ENCODE peak calls at places on chromosomes 5 and 9, in six cellular contexts. W is aorta; G is IMR-90; K is naive thymus-derived CD4-positive, alpha-beta T cell; B is prostate gland; S is endodermal cell. O is an unnamed sample.

GRCh38 chr9:120755044-120755443 is 38.2 kb downstream of the FBXW2 start:
- DNase-seq in W (no peak), G (no peak), K (no peak), B (no peak), S (no peak), O (no peak)

GRCh38 chr5:123647066-123647465 is 135.1 kb downstream of the CSNK1G3 start:
- DNase-seq in W (no peak), G (no peak), K (no peak), B (no peak), S (no peak), O (no peak)

GRCh38 chr5:41527201-41527779 is 16.9 kb upstream of the PLCXD3 start:
- DNase-seq in W (peak; percentile 59), G (peak; percentile 98), K (no peak), B (no peak), S (no peak), O (no peak)

GRCh38 chr5:10590226-10591047 is 26.6 kb downstream of the ANKRD33B start:
- DNase-seq in W (no peak), G (peak; percentile 69), K (no peak), B (no peak), S (peak; percentile 79), O (no peak)

GRCh38 chr9:132609829-132610228 is 27.4 kb downstream of the BARHL1 start:
- DNase-seq in W (no peak), G (peak; percentile 96), K (no peak), B (no peak), S (no peak), O (no peak)

GRCh38 chr5:57538341-57538955 is 55.8 kb upstream of the ACTBL2 start:
- DNase-seq in W (no peak), G (peak; percentile 79), K (no peak), B (no peak), S (no peak), O (no peak)

GRCh38 chr5:139392678-139393496 is 2.0 kb downstream of the PROB1 start:
- DNase-seq in W (peak; percentile 73), G (no peak), K (peak; percentile 60), B (peak; percentile 55), S (peak; percentile 96), O (no peak)

GRCh38 chr5:65213921-65214525 is 267.7 kb downstream of the ADAMTS6 start:
- DNase-seq in W (no peak), G (peak; percentile 39), K (no peak), B (no peak), S (peak; percentile 75), O (no peak)

GRCh38 chr5:65506961-65507360 is 25.2 kb upstream of the ADAMTS6 start:
- DNase-seq in W (no peak), G (peak; percentile 65), K (no peak), B (no peak), S (no peak), O (no peak)

GRCh38 chr5:168407222-168407621 is 79.0 kb upstream of the RARS1 start:
- DNase-seq in W (no peak), G (peak; percentile 25), K (no peak), B (no peak), S (no peak), O (no peak)

GRCh38 chr9:109109962-109110325 is 9.8 kb downstream of the TMEM245 start:
- DNase-seq in W (no peak), G (no peak), K (no peak), B (no peak), S (no peak), O (no peak)

GRCh38 chr9:107237873-107238272 is 45.2 kb upstream of the RAD23B start:
- DNase-seq in W (no peak), G (no peak), K (no peak), B (no peak), S (no peak), O (no peak)

GRCh38 chr9:74950456-74950855 is 2.3 kb downstream of the C9orf40 start:
- DNase-seq in W (no peak), G (no peak), K (no peak), B (no peak), S (no peak), O (no peak)

GRCh38 chr9:74951107-74951720 is 1.5 kb downstream of the C9orf40 start:
- DNase-seq in W (no peak), G (no peak), K (no peak), B (no peak), S (peak; percentile 46), O (no peak)

GRCh38 chr9:74948897-74949296 is 3.8 kb downstream of the C9orf40 start:
- DNase-seq in W (no peak), G (no peak), K (no peak), B (no peak), S (no peak), O (no peak)

GRCh38 chr9:74951725-74952151 is 974 bp downstream of the C9orf40 start:
- DNase-seq in W (peak; percentile 66), G (peak; percentile 12), K (no peak), B (peak; percentile 20), S (peak; percentile 78), O (peak; percentile 52)

GRCh38 chr9:74949859-74950258 is 2.9 kb downstream of the C9orf40 start:
- DNase-seq in W (no peak), G (no peak), K (no peak), B (no peak), S (no peak), O (no peak)
- H3K4me3 ChIP-seq in W (no peak overlapping the region), G (no peak overlapping the region), K (no peak overlapping the region), B (no peak overlapping the region), S (no peak overlapping the region), O (no peak overlapping the region)

GRCh38 chr5:151682240-151682639 is 4.5 kb downstream of the SPARC start:
- DNase-seq in W (no peak), G (no peak), K (no peak), B (no peak), S (no peak), O (no peak)

GRCh38 chr5:151678146-151678545 is 8.6 kb downstream of the SPARC start:
- DNase-seq in W (no peak), G (peak; percentile 68), K (no peak), B (no peak), S (no peak), O (peak; percentile 48)

GRCh38 chr5:151680944-151681427 is 5.7 kb downstream of the SPARC start:
- DNase-seq in W (no peak), G (peak; percentile 5), K (no peak), B (no peak), S (no peak), O (peak; percentile 54)

GRCh38 chr5:151678713-151679112 is 8.0 kb downstream of the SPARC start:
- DNase-seq in W (no peak), G (peak; percentile 4), K (no peak), B (no peak), S (no peak), O (no peak)

DNA sequence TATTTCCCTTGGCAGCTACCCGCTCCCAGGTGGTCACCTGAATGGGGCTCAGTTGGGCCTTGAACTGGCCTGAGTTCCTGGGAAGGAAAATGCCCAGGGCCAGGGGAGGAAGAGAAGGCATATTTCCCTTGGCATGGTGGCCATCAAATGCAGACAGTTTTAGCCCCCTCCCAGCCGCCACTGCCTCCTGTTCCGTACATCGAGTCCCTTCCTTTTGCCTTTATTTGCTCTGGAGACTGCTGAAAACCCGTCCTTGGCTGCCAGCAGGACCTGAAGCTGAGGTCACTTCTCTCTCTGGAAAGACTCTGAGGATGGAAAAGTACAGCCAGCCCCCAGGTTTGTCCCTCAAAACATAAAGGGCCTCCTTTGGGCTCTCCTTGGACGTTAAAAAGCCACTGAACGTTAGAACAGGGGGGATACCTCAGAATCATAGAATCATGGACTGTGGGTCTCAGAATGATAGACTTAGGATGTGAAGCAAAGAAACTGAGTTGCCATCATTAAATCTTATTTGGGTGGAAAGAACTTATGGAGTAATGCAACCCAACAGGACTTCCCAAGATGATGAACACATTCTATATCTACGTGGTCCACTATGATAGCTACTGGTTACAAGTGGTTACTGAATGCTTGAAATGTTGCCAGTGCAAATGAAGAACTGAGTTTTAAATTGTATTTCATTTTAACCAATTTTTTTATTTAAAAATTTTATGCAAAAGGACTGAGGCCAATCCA is 7.1 kb downstream of the SPARC start:
- DNase-seq in W (no peak), G (no peak), K (no peak), B (no peak), S (no peak), O (no peak)
- H3K4me1 ChIP-seq in W (peaks cover 20% of the 10 kb centered on the region), G (peaks cover 59% of the 10 kb centered on the region), K (no peaks in the 10 kb centered on the region), B (peaks cover 3% of the 10 kb centered on the region), S (peaks cover 40% of the 10 kb centered on the region), O (peaks cover 100% of the 10 kb centered on the region)

DNA sequence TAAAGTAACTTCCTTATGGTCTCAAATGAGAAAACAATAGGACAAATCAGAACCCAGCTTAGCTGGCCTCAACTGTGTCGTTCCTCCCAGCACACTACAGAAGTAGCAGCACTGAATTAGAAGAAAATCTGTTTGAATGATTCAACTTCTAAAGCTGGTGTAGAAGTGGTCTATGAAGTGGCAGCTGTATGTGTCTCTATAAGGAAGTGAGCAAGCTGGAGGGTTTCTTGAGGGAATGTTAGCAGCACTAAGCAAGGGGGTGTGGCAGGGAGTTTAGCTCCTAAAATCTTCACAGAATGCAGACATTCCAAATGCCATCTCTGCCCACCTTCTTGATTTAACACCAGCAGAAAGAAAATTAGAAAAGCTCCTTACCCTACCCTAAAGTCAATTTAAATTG is 4.1 kb downstream of the KLF9 start:
- DNase-seq in W (no peak), G (peak; percentile 65), K (no peak), B (no peak), S (no peak), O (no peak)
- H3K4me3 ChIP-seq in W (peak overlapping the region; percentile 83), G (peak overlapping the region; percentile 85), K (peak overlapping the region; percentile 82), B (peak overlapping the region; percentile 97), S (no peak overlapping the region), O (peak overlapping the region; percentile 77)

GRCh38 chr9:136618578-136619547 is 43.9 kb upstream of the EGFL7 start:
- DNase-seq in W (peak; percentile 75), G (no peak), K (no peak), B (no peak), S (no peak), O (no peak)
- H3K4me1 ChIP-seq in W (no peaks in the 10 kb centered on the region), G (peaks cover 23% of the 10 kb centered on the region), K (peaks cover 5% of the 10 kb centered on the region), B (peaks cover 9% of the 10 kb centered on the region), S (no peaks in the 10 kb centered on the region), O (peaks cover 75% of the 10 kb centered on the region)

DNA sequence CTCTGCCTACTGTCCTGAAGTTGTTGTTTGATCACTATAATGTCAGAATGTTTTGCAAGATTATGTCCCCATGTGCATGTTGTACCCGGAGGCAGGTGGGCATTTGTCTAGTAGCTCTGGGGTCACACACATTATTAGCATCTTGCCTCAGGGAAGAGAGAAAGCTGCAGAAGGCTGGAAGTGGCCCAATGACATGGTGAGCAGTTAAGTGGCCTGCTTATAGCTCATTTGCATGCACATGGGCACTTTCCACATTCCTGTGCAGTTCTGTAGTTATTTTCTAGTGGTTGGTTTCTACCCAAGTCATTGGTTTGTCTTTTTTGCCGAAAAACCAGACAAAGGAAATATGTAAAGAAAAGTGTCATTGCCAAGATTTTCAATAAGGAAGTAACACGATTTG is 80.9 kb downstream of the MAP1B start:
- DNase-seq in W (no peak), G (no peak), K (no peak), B (no peak), S (no peak), O (no peak)
- H3K4me3 ChIP-seq in W (no peak overlapping the region), G (no peak overlapping the region), K (no peak overlapping the region), B (no peak overlapping the region), S (no peak overlapping the region), O (no peak overlapping the region)

DNA sequence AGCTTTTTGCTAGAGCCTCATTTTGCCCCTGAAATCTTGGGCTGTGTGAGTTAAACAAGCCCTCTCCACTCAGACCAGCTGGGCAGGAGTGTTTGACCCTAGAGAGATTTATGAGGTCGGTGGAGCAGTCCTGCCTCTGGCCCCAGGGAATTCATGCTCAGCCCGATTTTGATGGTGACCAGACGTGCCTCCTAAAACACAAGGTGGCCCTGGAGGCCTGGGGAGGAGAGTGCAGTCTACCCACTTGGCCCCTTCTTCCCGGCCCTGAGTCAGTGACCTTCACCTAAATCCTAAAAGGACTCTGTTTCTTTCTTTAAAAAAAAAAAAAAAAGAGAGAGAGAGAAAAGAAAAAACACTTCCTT is 86.6 kb upstream of the SAP30L start:
- DNase-seq in W (peak; percentile 46), G (no peak), K (no peak), B (no peak), S (no peak), O (no peak)
- H3K4me1 ChIP-seq in W (peaks cover 2% of the 10 kb centered on the region), G (peaks cover 27% of the 10 kb centered on the region), K (no peaks in the 10 kb centered on the region), B (no peaks in the 10 kb centered on the region), S (peaks cover 8% of the 10 kb centered on the region), O (peaks cover 4% of the 10 kb centered on the region)